ENCODE peak calls at places on chromosomes 12 and 14, in four cellular contexts. A is upper lobe of left lung, P is type B pancreatic cell, I is Panc1. U is an unnamed sample.

GRCh38 chr12:129101404-129101803 is 248.1 kb downstream of the GLT1D1 start:
- DNase-seq in A (no peak), P (no peak), I (no peak), U (no peak)

GRCh38 chr14:90583427-90583826 is 186.6 kb downstream of the CALM1 start:
- DNase-seq in A (no peak), P (no peak), I (no peak), U (no peak)

GRCh38 chr14:30791522-30792351 is 82.6 kb upstream of the COCH start:
- DNase-seq in A (no peak), P (no peak), I (no peak), U (no peak)

GRCh38 chr14:50821471-50822464 is 9.2 kb downstream of the NIN start:
- DNase-seq in A (peak), P (no peak), I (no peak), U (no peak)

GRCh38 chr12:7144414-7145120 is 14.4 kb downstream of the CLSTN3 start:
- DNase-seq in A (no peak), P (no peak), I (no peak), U (no peak)

GRCh38 chr14:49986344-49987014 is 93.6 kb downstream of the ARF6 start:
- DNase-seq in A (no peak), P (no peak), I (no peak), U (no peak)

GRCh38 chr12:116373610-116374606 is 96.4 kb upstream of the MED13L start:
- DNase-seq in A (no peak), P (no peak), I (no peak), U (no peak)

GRCh38 chr12:43805149-43805856 is 814 bp downstream of the TWF1 start:
- DNase-seq in A (no peak), P (no peak), I (no peak), U (no peak)

GRCh38 chr14:77865455-77865854 is 65.5 kb downstream of the ADCK1 start:
- DNase-seq in A (no peak), P (no peak), I (no peak), U (no peak)

GRCh38 chr14:44914849-44915248 is 46.9 kb downstream of the KLHL28 start:
- DNase-seq in A (no peak), P (no peak), I (no peak), U (no peak)

GRCh38 chr12:95611676-95612309 is 60.5 kb upstream of the USP44 start:
- DNase-seq in A (no peak), P (no peak), I (no peak), U (no peak)

GRCh38 chr14:74577247-74577947 is 34.6 kb downstream of the LTBP2 start:
- DNase-seq in A (no peak), P (no peak), I (no peak), U (no peak)

GRCh38 chr12:117875652-117876491 is 92.9 kb downstream of the KSR2 start:
- DNase-seq in A (no peak), P (peak), I (no peak), U (no peak)

GRCh38 chr14:104557086-104557485 is 22.5 kb upstream of the C14orf180 start:
- DNase-seq in A (no peak), P (no peak), I (no peak), U (no peak)

GRCh38 chr14:54722791-54723432 is 156.0 kb downstream of the SAMD4A start:
- DNase-seq in A (no peak), P (no peak), I (no peak), U (no peak)

GRCh38 chr14:24937300-24937699 is 112.6 kb downstream of the STXBP6 start:
- DNase-seq in A (no peak), P (no peak), I (no peak), U (no peak)

GRCh38 chr14:102125546-102125945 is 14.2 kb upstream of the WDR20 start:
- DNase-seq in A (no peak), P (no peak), I (no peak), U (no peak)

GRCh38 chr12:1918081-1918874 is at the start of gene CACNA2D4:
- DNase-seq in A (no peak), P (no peak), I (no peak), U (no peak)

GRCh38 chr14:86404425-86404824 is 874.5 kb downstream of the FLRT2 start:
- DNase-seq in A (no peak), P (no peak), I (no peak), U (no peak)

GRCh38 chr14:104942586-104942985 is 17.9 kb downstream of the PLD4 start:
- DNase-seq in A (no peak), P (no peak), I (no peak), U (no peak)

GRCh38 chr12:118063567-118064391 is 2.8 kb upstream of the WSB2 start:
- DNase-seq in A (no peak), P (no peak), I (no peak), U (no peak)

GRCh38 chr14:64684091-64684490 is 20.1 kb upstream of the PLEKHG3 start:
- DNase-seq in A (no peak), P (no peak), I (no peak), U (no peak)

GRCh38 chr12:32903318-32903717 is 6.7 kb upstream of the PKP2 start:
- DNase-seq in A (no peak), P (no peak), I (no peak), U (no peak)

GRCh38 chr14:60637490-60638452 is 11.5 kb downstream of the SIX1 start:
- DNase-seq in A (no peak), P (peak), I (no peak), U (no peak)

GRCh38 chr14:42224053-42224888 is 617.6 kb downstream of the LRFN5 start:
- DNase-seq in A (no peak), P (no peak), I (no peak), U (no peak)

GRCh38 chr12:6238875-6239274 is 38.7 kb downstream of the CD9 start:
- DNase-seq in A (no peak), P (no peak), I (no peak), U (no peak)

GRCh38 chr12:28611115-28611435 is 420.8 kb downstream of the CCDC91 start:
- DNase-seq in A (no peak), P (no peak), I (no peak), U (no peak)

GRCh38 chr12:92561543-92561899 is 141.3 kb upstream of the PLEKHG7 start:
- DNase-seq in A (peak), P (no peak), I (no peak), U (no peak)

GRCh38 chr12:56151672-56152131 is 685 bp upstream of the MYL6B start:
- DNase-seq in A (peak), P (no peak), I (peak), U (peak)

GRCh38 chr12:124479680-124480468 is 87.5 kb downstream of the NCOR2 start:
- DNase-seq in A (no peak), P (no peak), I (no peak), U (no peak)

GRCh38 chr12:93130371-93131049 is 201.4 kb upstream of the EEA1 start:
- DNase-seq in A (no peak), P (no peak), I (no peak), U (no peak)

GRCh38 chr14:91036741-91037469 is 23.5 kb downstream of the RPS6KA5 start:
- DNase-seq in A (no peak), P (no peak), I (no peak), U (no peak)

DNA sequence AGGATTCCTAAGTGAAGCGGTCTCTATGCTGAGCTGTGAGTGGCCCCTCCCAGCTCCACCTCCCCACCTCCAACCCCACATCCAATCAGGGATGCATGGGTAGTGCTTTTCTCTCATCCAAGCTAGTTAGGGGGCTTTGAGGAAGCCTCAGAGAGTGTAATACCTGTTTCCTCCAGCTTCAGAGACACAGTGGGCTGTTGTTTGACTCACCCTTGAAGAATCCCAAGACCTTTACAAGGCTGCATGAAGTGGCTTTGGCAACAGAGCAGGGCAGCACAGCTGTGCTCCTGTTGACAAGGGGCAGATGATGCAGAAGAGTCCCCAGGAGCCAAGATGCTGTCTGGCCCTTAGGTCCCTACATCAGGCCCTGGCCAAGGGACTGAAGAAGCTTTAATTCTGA is 27.1 kb upstream of the CLMN start:
- DNase-seq in A (peak), P (no peak), I (no peak), U (no peak)
- TF ChIP-seq CTCF in A (no peak), P (no peak), I (no peak), U (no peak)

GRCh38 chr12:88947486-88948043 is 367.3 kb upstream of the KITLG start:
- DNase-seq in A (no peak), P (no peak), I (no peak), U (no peak)
- TF ChIP-seq CTCF in A (no peak), P (peak), I (no peak), U (no peak)

DNA sequence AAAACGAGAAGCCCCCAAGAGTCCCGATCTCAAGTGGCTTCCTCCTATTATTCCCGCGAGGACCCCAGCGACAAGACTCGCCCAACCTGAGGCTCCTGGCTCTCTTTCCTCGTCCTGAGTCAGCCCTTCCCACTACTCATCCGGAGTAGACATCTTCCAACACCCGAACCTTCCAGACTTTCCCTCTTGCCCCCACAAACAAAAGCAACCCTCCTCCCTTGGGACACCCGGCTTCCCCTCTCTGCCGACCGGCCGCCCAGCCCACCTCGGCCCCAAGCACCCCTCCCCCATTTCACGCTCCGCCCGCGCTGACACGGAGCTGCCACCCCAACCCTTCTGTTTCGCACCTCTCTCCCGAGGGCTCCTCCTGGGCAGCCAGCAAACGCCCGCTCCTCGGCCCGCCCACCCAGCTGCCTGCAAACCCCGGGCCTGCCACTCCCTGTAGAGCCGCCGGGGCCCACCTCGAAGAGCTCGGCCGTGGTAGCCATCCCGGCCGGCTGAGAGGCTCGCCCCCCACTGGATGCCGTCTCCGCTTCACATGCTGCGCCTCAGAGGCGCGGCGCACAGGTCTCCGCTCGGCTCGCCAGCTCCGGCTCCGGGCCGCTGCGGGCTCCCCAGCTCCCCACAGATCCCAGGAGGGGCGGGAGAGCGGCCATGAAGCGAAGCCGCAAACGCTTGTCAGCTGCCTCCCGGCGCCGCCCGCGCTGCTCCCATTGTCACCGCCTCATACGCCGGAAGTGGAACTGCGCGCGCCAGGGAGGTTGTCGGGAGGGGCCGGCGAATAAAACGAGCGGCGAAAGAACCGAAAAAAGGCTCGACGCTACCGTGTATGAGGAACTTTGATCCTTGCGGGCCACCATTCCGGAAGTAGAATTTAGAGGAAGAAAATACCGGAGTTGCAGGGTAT is at the start of the genes AP5M1 and EXOC5:
- DNase-seq in A (peak), P (peak), I (no peak), U (peak)
- TF ChIP-seq CTCF in A (peak), P (peak), I (no peak), U (no peak)

GRCh38 chr14:99654235-99655000 is 9.5 kb downstream of the HHIPL1 start:
- DNase-seq in A (peak), P (no peak), I (no peak), U (no peak)
- TF ChIP-seq CTCF in A (no peak), P (no peak), I (no peak), U (no peak)

U was measured in activated B cell treated with CpG ODN at 0.5 μM for 24 hours.